ENCODE peak calls at places on chromosomes 2 and 18, in ten cellular contexts. One of them, this sample, is unnamed.
A peak's percentile ranks its signal among the peaks of the same experiment; 100 is the strongest.

GRCh38 chr2:74415762-74416395 is 5.5 kb downstream of the C2orf81 start:
- DNase-seq in MG63: no peak
- DNase-seq in hepatocyte: no peak
- DNase-seq in esophagus squamous epithelium: no peak
- DNase-seq in AG04450: no peak
- DNase-seq in heart left ventricle: no peak
- DNase-seq in A549: no peak
- DNase-seq in aorta: peak; percentile 56
- DNase-seq in colonic mucosa: no peak
- DNase-seq in right atrium auricular region: no peak
- DNase-seq in this sample: no peak

GRCh38 chr18:3323900-3324299 is 62.0 kb downstream of the MYL12B start:
- DNase-seq in MG63: peak; percentile 40
- DNase-seq in hepatocyte: no peak
- DNase-seq in esophagus squamous epithelium: no peak
- DNase-seq in AG04450: no peak
- DNase-seq in heart left ventricle: no peak
- DNase-seq in A549: no peak
- DNase-seq in aorta: no peak
- DNase-seq in colonic mucosa: no peak
- DNase-seq in right atrium auricular region: no peak
- DNase-seq in this sample: no peak

GRCh38 chr18:23068692-23069305 is 66.5 kb upstream of the CABLES1 start:
- DNase-seq in MG63: no peak
- DNase-seq in hepatocyte: no peak
- DNase-seq in esophagus squamous epithelium: no peak
- DNase-seq in AG04450: no peak
- DNase-seq in heart left ventricle: no peak
- DNase-seq in A549: no peak
- DNase-seq in aorta: no peak
- DNase-seq in colonic mucosa: no peak
- DNase-seq in right atrium auricular region: no peak
- DNase-seq in this sample: no peak

GRCh38 chr2:227153307-227153706 is 10.7 kb downstream of the COL4A4 start:
- DNase-seq in MG63: no peak
- DNase-seq in hepatocyte: peak; percentile 22
- DNase-seq in esophagus squamous epithelium: no peak
- DNase-seq in AG04450: no peak
- DNase-seq in heart left ventricle: no peak
- DNase-seq in A549: no peak
- DNase-seq in aorta: no peak
- DNase-seq in colonic mucosa: no peak
- DNase-seq in right atrium auricular region: no peak
- DNase-seq in this sample: no peak

GRCh38 chr2:220276736-220277444 is 649.5 kb downstream of the SLC4A3 start:
- DNase-seq in MG63: peak; percentile 59
- DNase-seq in hepatocyte: no peak
- DNase-seq in esophagus squamous epithelium: no peak
- DNase-seq in AG04450: no peak
- DNase-seq in heart left ventricle: no peak
- DNase-seq in A549: no peak
- DNase-seq in aorta: no peak
- DNase-seq in colonic mucosa: no peak
- DNase-seq in right atrium auricular region: no peak
- DNase-seq in this sample: no peak

GRCh38 chr2:15719566-15720313 is 128.1 kb downstream of the DDX1 start:
- DNase-seq in MG63: no peak
- DNase-seq in hepatocyte: no peak
- DNase-seq in esophagus squamous epithelium: no peak
- DNase-seq in AG04450: no peak
- DNase-seq in heart left ventricle: no peak
- DNase-seq in A549: no peak
- DNase-seq in aorta: no peak
- DNase-seq in colonic mucosa: no peak
- DNase-seq in right atrium auricular region: no peak
- DNase-seq in this sample: no peak

GRCh38 chr2:230068658-230069080 is at the start of gene SLC16A14:
- DNase-seq in MG63: peak; percentile 17
- DNase-seq in hepatocyte: peak; percentile 68
- DNase-seq in esophagus squamous epithelium: no peak
- DNase-seq in AG04450: peak; percentile 16
- DNase-seq in heart left ventricle: no peak
- DNase-seq in A549: peak; percentile 7
- DNase-seq in aorta: no peak
- DNase-seq in colonic mucosa: peak; percentile 80
- DNase-seq in right atrium auricular region: no peak
- DNase-seq in this sample: no peak

GRCh38 chr2:193868833-193869232 is 1674.1 kb upstream of the TMEFF2 start:
- DNase-seq in MG63: peak; percentile 78
- DNase-seq in hepatocyte: no peak
- DNase-seq in esophagus squamous epithelium: no peak
- DNase-seq in AG04450: no peak
- DNase-seq in heart left ventricle: peak; percentile 31
- DNase-seq in A549: no peak
- DNase-seq in aorta: no peak
- DNase-seq in colonic mucosa: no peak
- DNase-seq in right atrium auricular region: no peak
- DNase-seq in this sample: no peak

GRCh38 chr18:77063256-77063655 is 69.3 kb downstream of the MBP start:
- DNase-seq in MG63: no peak
- DNase-seq in hepatocyte: no peak
- DNase-seq in esophagus squamous epithelium: no peak
- DNase-seq in AG04450: no peak
- DNase-seq in heart left ventricle: no peak
- DNase-seq in A549: no peak
- DNase-seq in aorta: peak; percentile 74
- DNase-seq in colonic mucosa: peak; percentile 64
- DNase-seq in right atrium auricular region: peak; percentile 55
- DNase-seq in this sample: no peak

GRCh38 chr2:26631815-26632214 is 9.4 kb downstream of the CIB4 start:
- DNase-seq in MG63: no peak
- DNase-seq in hepatocyte: no peak
- DNase-seq in esophagus squamous epithelium: no peak
- DNase-seq in AG04450: no peak
- DNase-seq in heart left ventricle: peak; percentile 17
- DNase-seq in A549: no peak
- DNase-seq in aorta: no peak
- DNase-seq in colonic mucosa: no peak
- DNase-seq in right atrium auricular region: no peak
- DNase-seq in this sample: no peak

GRCh38 chr18:11042247-11042646 is 107.1 kb downstream of the PIEZO2 start:
- DNase-seq in MG63: no peak
- DNase-seq in hepatocyte: no peak
- DNase-seq in esophagus squamous epithelium: no peak
- DNase-seq in AG04450: peak; percentile 13
- DNase-seq in heart left ventricle: no peak
- DNase-seq in A549: no peak
- DNase-seq in aorta: no peak
- DNase-seq in colonic mucosa: no peak
- DNase-seq in right atrium auricular region: no peak
- DNase-seq in this sample: no peak

GRCh38 chr18:48825101-48825745 is 125.5 kb downstream of the SMAD7 start:
- DNase-seq in MG63: no peak
- DNase-seq in hepatocyte: no peak
- DNase-seq in esophagus squamous epithelium: no peak
- DNase-seq in AG04450: no peak
- DNase-seq in heart left ventricle: no peak
- DNase-seq in A549: no peak
- DNase-seq in aorta: peak; percentile 45
- DNase-seq in colonic mucosa: peak; percentile 15
- DNase-seq in right atrium auricular region: peak; percentile 63
- DNase-seq in this sample: peak; percentile 38

GRCh38 chr18:76483780-76484179 is 11.3 kb downstream of the ZNF516 start:
- DNase-seq in MG63: no peak
- DNase-seq in hepatocyte: peak; percentile 55
- DNase-seq in esophagus squamous epithelium: no peak
- DNase-seq in AG04450: no peak
- DNase-seq in heart left ventricle: no peak
- DNase-seq in A549: no peak
- DNase-seq in aorta: no peak
- DNase-seq in colonic mucosa: no peak
- DNase-seq in right atrium auricular region: peak; percentile 16
- DNase-seq in this sample: no peak

GRCh38 chr2:136129601-136130000 is 11.7 kb upstream of the CXCR4 start:
- DNase-seq in MG63: no peak
- DNase-seq in hepatocyte: no peak
- DNase-seq in esophagus squamous epithelium: no peak
- DNase-seq in AG04450: no peak
- DNase-seq in heart left ventricle: no peak
- DNase-seq in A549: no peak
- DNase-seq in aorta: no peak
- DNase-seq in colonic mucosa: no peak
- DNase-seq in right atrium auricular region: no peak
- DNase-seq in this sample: no peak

GRCh38 chr18:71370095-71370494 is 1081.2 kb downstream of the SOCS6 start:
- DNase-seq in MG63: no peak
- DNase-seq in hepatocyte: no peak
- DNase-seq in esophagus squamous epithelium: no peak
- DNase-seq in AG04450: no peak
- DNase-seq in heart left ventricle: no peak
- DNase-seq in A549: no peak
- DNase-seq in aorta: no peak
- DNase-seq in colonic mucosa: no peak
- DNase-seq in right atrium auricular region: no peak
- DNase-seq in this sample: no peak

GRCh38 chr18:71371951-71372605 is 1083.2 kb downstream of the SOCS6 start:
- DNase-seq in MG63: no peak
- DNase-seq in hepatocyte: no peak
- DNase-seq in esophagus squamous epithelium: no peak
- DNase-seq in AG04450: no peak
- DNase-seq in heart left ventricle: no peak
- DNase-seq in A549: no peak
- DNase-seq in aorta: no peak
- DNase-seq in colonic mucosa: no peak
- DNase-seq in right atrium auricular region: no peak
- DNase-seq in this sample: no peak

DNA sequence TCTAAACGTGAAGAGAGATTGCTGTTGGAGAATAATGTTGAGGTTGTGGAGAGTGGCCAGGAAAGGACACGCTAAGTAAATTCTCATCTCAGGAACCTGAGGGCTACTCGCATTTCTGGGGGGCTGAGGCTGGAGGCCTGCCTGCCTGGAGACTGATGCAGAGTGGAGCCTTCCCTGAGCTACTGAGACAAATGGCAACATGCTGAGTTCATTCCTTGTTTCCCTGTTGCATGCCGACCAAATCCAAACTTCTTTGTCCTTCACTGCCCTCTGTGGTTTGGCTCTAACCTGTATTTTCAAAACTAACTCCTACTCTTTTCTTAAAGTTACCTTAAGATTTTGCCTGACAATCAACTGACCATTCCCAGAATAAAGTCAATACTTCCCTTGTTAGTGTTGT is 1085.4 kb downstream of the SOCS6 start:
- DNase-seq in MG63: no peak
- DNase-seq in hepatocyte: no peak
- DNase-seq in esophagus squamous epithelium: no peak
- DNase-seq in AG04450: no peak
- DNase-seq in heart left ventricle: no peak
- DNase-seq in A549: no peak
- DNase-seq in aorta: no peak
- DNase-seq in colonic mucosa: no peak
- DNase-seq in right atrium auricular region: no peak
- DNase-seq in this sample: no peak
- H3K9me3 ChIP-seq in MG63: no peaks in the 10 kb centered on the region
- H3K9me3 ChIP-seq in hepatocyte: no peaks in the 10 kb centered on the region
- H3K9me3 ChIP-seq in esophagus squamous epithelium: peaks cover 6% of the 10 kb centered on the region
- H3K9me3 ChIP-seq in AG04450: no peaks in the 10 kb centered on the region
- H3K9me3 ChIP-seq in heart left ventricle: no peaks in the 10 kb centered on the region
- H3K9me3 ChIP-seq in A549: no peaks in the 10 kb centered on the region
- H3K9me3 ChIP-seq in aorta: no peaks in the 10 kb centered on the region
- H3K9me3 ChIP-seq in colonic mucosa: no peaks in the 10 kb centered on the region
- H3K9me3 ChIP-seq in right atrium auricular region: no peaks in the 10 kb centered on the region
- H3K9me3 ChIP-seq in this sample: no peaks in the 10 kb centered on the region

DNA sequence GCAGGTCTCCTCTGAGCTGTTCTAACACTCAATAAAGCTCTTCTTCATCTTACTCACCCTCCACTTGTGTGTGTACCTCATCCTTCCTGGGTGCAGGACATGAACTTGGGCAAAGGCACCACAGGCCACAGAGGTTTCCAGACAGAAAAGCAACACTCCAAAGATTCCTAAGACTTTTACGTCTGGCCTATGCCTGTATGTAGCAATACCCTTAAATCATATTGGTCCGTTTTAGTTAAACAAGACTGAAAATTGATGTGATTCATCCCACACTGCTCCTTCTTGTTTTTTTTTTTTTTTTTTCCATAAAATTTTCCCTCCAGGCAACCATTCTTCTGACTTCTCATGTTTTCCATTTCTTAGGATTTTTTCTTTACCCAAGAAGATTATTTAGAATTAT is 404.3 kb downstream of the PID1 start:
- DNase-seq in MG63: no peak
- DNase-seq in hepatocyte: no peak
- DNase-seq in esophagus squamous epithelium: no peak
- DNase-seq in AG04450: no peak
- DNase-seq in heart left ventricle: no peak
- DNase-seq in A549: no peak
- DNase-seq in aorta: no peak
- DNase-seq in colonic mucosa: no peak
- DNase-seq in right atrium auricular region: no peak
- DNase-seq in this sample: no peak
- H3K9me3 ChIP-seq in MG63: no peaks in the 10 kb centered on the region
- H3K9me3 ChIP-seq in hepatocyte: no peaks in the 10 kb centered on the region
- H3K9me3 ChIP-seq in esophagus squamous epithelium: no peaks in the 10 kb centered on the region
- H3K9me3 ChIP-seq in AG04450: peaks cover 10% of the 10 kb centered on the region
- H3K9me3 ChIP-seq in heart left ventricle: no peaks in the 10 kb centered on the region
- H3K9me3 ChIP-seq in A549: no peaks in the 10 kb centered on the region
- H3K9me3 ChIP-seq in aorta: no peaks in the 10 kb centered on the region
- H3K9me3 ChIP-seq in colonic mucosa: no peaks in the 10 kb centered on the region
- H3K9me3 ChIP-seq in right atrium auricular region: no peaks in the 10 kb centered on the region
- H3K9me3 ChIP-seq in this sample: no peaks in the 10 kb centered on the region

GRCh38 chr18:72539861-72540260 is 4.3 kb downstream of the CBLN2 start:
- DNase-seq in MG63: no peak
- DNase-seq in hepatocyte: no peak
- DNase-seq in esophagus squamous epithelium: no peak
- DNase-seq in AG04450: no peak
- DNase-seq in heart left ventricle: no peak
- DNase-seq in A549: no peak
- DNase-seq in aorta: no peak
- DNase-seq in colonic mucosa: no peak
- DNase-seq in right atrium auricular region: no peak
- DNase-seq in this sample: no peak
- H3K9me3 ChIP-seq in MG63: no peaks in the 10 kb centered on the region
- H3K9me3 ChIP-seq in hepatocyte: no peaks in the 10 kb centered on the region
- H3K9me3 ChIP-seq in esophagus squamous epithelium: no peaks in the 10 kb centered on the region
- H3K9me3 ChIP-seq in AG04450: peaks cover 3% of the 10 kb centered on the region
- H3K9me3 ChIP-seq in heart left ventricle: no peaks in the 10 kb centered on the region
- H3K9me3 ChIP-seq in A549: no peaks in the 10 kb centered on the region
- H3K9me3 ChIP-seq in aorta: no peaks in the 10 kb centered on the region
- H3K9me3 ChIP-seq in colonic mucosa: no peaks in the 10 kb centered on the region
- H3K9me3 ChIP-seq in right atrium auricular region: no peaks in the 10 kb centered on the region
- H3K9me3 ChIP-seq in this sample: no peaks in the 10 kb centered on the region

DNA sequence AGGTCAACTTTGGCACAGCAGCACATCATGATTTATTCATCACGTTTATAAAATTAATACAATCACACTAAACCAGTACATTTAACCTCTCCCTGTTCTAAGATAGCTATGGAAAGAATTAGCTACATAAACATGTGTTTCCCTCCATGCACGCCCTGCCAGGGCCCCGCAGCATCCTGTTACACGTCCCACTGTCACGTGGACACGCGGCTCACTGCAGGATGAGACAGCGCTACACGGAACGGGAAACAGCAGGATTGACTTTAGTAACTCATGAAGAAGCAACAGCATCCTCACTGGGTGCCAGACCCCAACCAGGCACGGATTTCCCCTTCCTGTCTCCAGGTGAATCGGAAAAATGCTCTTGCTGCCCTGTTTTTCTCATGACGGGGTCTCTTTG is 30.9 kb upstream of the SALL3 start:
- DNase-seq in MG63: no peak
- DNase-seq in hepatocyte: no peak
- DNase-seq in esophagus squamous epithelium: no peak
- DNase-seq in AG04450: no peak
- DNase-seq in heart left ventricle: no peak
- DNase-seq in A549: no peak
- DNase-seq in aorta: no peak
- DNase-seq in colonic mucosa: no peak
- DNase-seq in right atrium auricular region: no peak
- DNase-seq in this sample: no peak
- H3K9me3 ChIP-seq in MG63: no peaks in the 10 kb centered on the region
- H3K9me3 ChIP-seq in hepatocyte: no peaks in the 10 kb centered on the region
- H3K9me3 ChIP-seq in esophagus squamous epithelium: no peaks in the 10 kb centered on the region
- H3K9me3 ChIP-seq in AG04450: peaks cover 59% of the 10 kb centered on the region
- H3K9me3 ChIP-seq in heart left ventricle: no peaks in the 10 kb centered on the region
- H3K9me3 ChIP-seq in A549: peaks cover 3% of the 10 kb centered on the region
- H3K9me3 ChIP-seq in aorta: peaks cover 4% of the 10 kb centered on the region
- H3K9me3 ChIP-seq in colonic mucosa: no peaks in the 10 kb centered on the region
- H3K9me3 ChIP-seq in right atrium auricular region: peaks cover 7% of the 10 kb centered on the region
- H3K9me3 ChIP-seq in this sample: no peaks in the 10 kb centered on the region